ENCODE peak calls at places on chromosomes 2 and 18, in eight cellular contexts. P, N, X, Z, Q, O, J and H are unnamed samples.

GRCh38 chr2:205280630-205281225 is 401.6 kb upstream of the NRP2 start:
- DNase-seq in Q (no peak), J (no peak), O (no peak), Z (peak), N (no peak), P (no peak), X (no peak), H (no peak)

GRCh38 chr2:59926706-59927105 is 626.7 kb downstream of the BCL11A start:
- DNase-seq in P (no peak), X (no peak), N (no peak), J (no peak), Q (no peak), O (no peak), Z (no peak), H (peak)

GRCh38 chr2:183349046-183349445 is 224.8 kb downstream of the NUP35 start:
- DNase-seq in X (no peak), N (no peak), Z (no peak), O (no peak), P (no peak), J (no peak), Q (no peak), H (no peak)

GRCh38 chr2:120552800-120553471 is 182.7 kb upstream of the GLI2 start:
- DNase-seq in Z (no peak), J (no peak), X (no peak), Q (peak), N (peak), O (peak), P (peak), H (peak)

GRCh38 chr18:78562446-78563020 is 417.1 kb upstream of the SALL3 start:
- DNase-seq in P (no peak), Z (no peak), N (no peak), O (no peak), Q (no peak), J (no peak), X (no peak), H (no peak)

GRCh38 chr2:112829247-112829646 is 7.3 kb downstream of the IL1B start:
- DNase-seq in N (no peak), J (no peak), Q (peak), O (no peak), P (no peak), X (no peak), Z (no peak), H (no peak)

GRCh38 chr2:233404227-233404626 is 49.9 kb downstream of the DGKD start:
- DNase-seq in N (peak), J (no peak), P (no peak), O (no peak), Z (peak), Q (peak), X (no peak), H (peak)

GRCh38 chr2:37637122-37637875 is 34.1 kb downstream of the CDC42EP3 start:
- DNase-seq in P (no peak), J (no peak), O (no peak), X (no peak), Q (no peak), Z (no peak), N (peak), H (no peak)

GRCh38 chr2:102034683-102035606 is 43.2 kb downstream of the IL1R2 start:
- DNase-seq in Q (no peak), J (no peak), O (no peak), P (no peak), X (no peak), N (no peak), Z (no peak), H (no peak)

GRCh38 chr2:95009009-95009760 is 16.3 kb upstream of the MAL start:
- DNase-seq in X (no peak), P (no peak), Z (no peak), O (no peak), N (no peak), J (no peak), Q (no peak), H (no peak)

GRCh38 chr2:213187386-213187785 is 36.0 kb upstream of the IKZF2 start:
- DNase-seq in Z (no peak), O (no peak), Q (no peak), P (no peak), N (peak), X (no peak), J (no peak), H (no peak)

GRCh38 chr2:160429248-160430000 is 64.2 kb downstream of the RBMS1 start:
- DNase-seq in Q (peak), J (no peak), X (peak), Z (peak), N (peak), P (no peak), O (peak), H (no peak)